ENCODE peak calls at places on chromosomes 1 and 21, in nine cellular contexts. U is activated CD4-positive, alpha-beta T cell treated with anti-CD3 and anti-CD28 coated beads, Interleukin-2, amount 10 ng/mL, durations not matched to agents 7 days and 5 days; H is NCI-H1105; G is ELR; S is uterus; K is AG10803; W is lower lobe of right lung; I is spleen; N is activated CD4-positive, alpha-beta memory T cell treated with anti-CD3 and anti-CD28 coated beads for 36 hours. Q is an unnamed sample.

GRCh38 chr1:30718091-30718635 is 5.2 kb downstream of the MATN1 start:
- DNase-seq in U (peak), K (peak), H (peak), I (peak), W (peak), G (peak), S (peak), N (peak), Q (peak)

GRCh38 chr1:95117207-95118018 is at the start of gene TLCD4:
- DNase-seq in H (peak), K (peak), I (peak), U (peak), S (peak), N (peak), G (peak), W (peak), Q (peak)

GRCh38 chr1:66533804-66534745 is at the start of gene SGIP1:
- DNase-seq in U (no peak), K (peak), H (peak), S (peak), G (peak), W (peak), N (peak), I (no peak), Q (peak)

GRCh38 chr1:26482921-26483320 is 10.7 kb downstream of the HMGN2 start:
- DNase-seq in K (peak), S (no peak), G (no peak), W (no peak), U (no peak), H (no peak), N (no peak), I (no peak), Q (no peak)

GRCh38 chr1:92599184-92599583 is 112.5 kb upstream of the GFI1 start:
- DNase-seq in S (no peak), N (no peak), I (no peak), U (no peak), K (peak), W (no peak), G (peak), H (no peak), Q (no peak)

GRCh38 chr1:117615474-117615873 is 9.6 kb downstream of the TENT5C start:
- DNase-seq in K (no peak), U (no peak), S (no peak), G (no peak), W (no peak), N (peak), H (no peak), I (peak), Q (no peak)

GRCh38 chr1:109537450-109538178 is 2.1 kb upstream of the GPR61 start:
- DNase-seq in N (no peak), K (no peak), W (no peak), I (no peak), H (no peak), G (no peak), S (no peak), U (no peak), Q (no peak)

GRCh38 chr1:35014486-35014885 is 17.3 kb downstream of the ZMYM6 start:
- DNase-seq in I (no peak), H (no peak), G (no peak), W (no peak), U (no peak), S (no peak), N (no peak), K (no peak), Q (no peak)

GRCh38 chr1:81549588-81550127 is 251.1 kb upstream of the ADGRL2 start:
- DNase-seq in N (no peak), S (no peak), K (peak), I (no peak), H (peak), U (no peak), W (no peak), G (peak), Q (no peak)

GRCh38 chr1:7470904-7471638 is 300.0 kb upstream of the VAMP3 start:
- DNase-seq in N (peak), I (no peak), W (peak), U (no peak), S (peak), H (no peak), G (peak), K (peak), Q (peak)

GRCh38 chr1:25563330-25564215 is 20.2 kb downstream of the LDLRAP1 start:
- DNase-seq in N (peak), S (no peak), U (no peak), I (peak), H (no peak), W (no peak), K (no peak), G (no peak), Q (peak)

GRCh38 chr1:59029366-59029765 is 245.5 kb upstream of the JUN start:
- DNase-seq in H (no peak), N (no peak), I (no peak), W (no peak), U (no peak), K (no peak), S (no peak), G (no peak), Q (no peak)

GRCh38 chr1:220544901-220545303 is 17.0 kb downstream of the MARK1 start:
- DNase-seq in K (peak), N (no peak), G (no peak), W (no peak), U (no peak), I (no peak), S (no peak), H (no peak), Q (no peak)

GRCh38 chr21:42103843-42104242 is 32.7 kb downstream of the UMODL1 start:
- DNase-seq in N (no peak), I (no peak), W (no peak), S (no peak), K (no peak), U (no peak), H (no peak), G (no peak), Q (no peak)

GRCh38 chr21:16418211-16418610 is 688.4 kb downstream of the USP25 start:
- DNase-seq in K (peak), W (no peak), I (no peak), H (no peak), S (no peak), G (no peak), N (no peak), U (no peak), Q (no peak)

GRCh38 chr1:107213225-107213624 is 72.4 kb downstream of the NTNG1 start:
- DNase-seq in U (no peak), H (no peak), S (no peak), N (no peak), I (no peak), W (no peak), K (no peak), G (no peak), Q (no peak)

GRCh38 chr1:205913451-205914204 is 29.6 kb downstream of the SLC26A9 start:
- DNase-seq in S (no peak), G (no peak), W (peak), N (no peak), H (no peak), U (no peak), I (no peak), K (peak), Q (peak)

GRCh38 chr21:43712268-43712942 is 6.5 kb upstream of the PDXK start:
- DNase-seq in H (no peak), I (no peak), S (no peak), U (no peak), G (peak), W (peak), N (no peak), K (peak), Q (peak)

GRCh38 chr1:162069334-162070093 is at the start of gene NOS1AP:
- DNase-seq in W (peak), G (peak), K (peak), H (peak), I (peak), S (peak), N (peak), U (peak), Q (peak)

GRCh38 chr1:115665319-115665718 is 23.5 kb downstream of the VANGL1 start:
- DNase-seq in S (no peak), K (no peak), N (no peak), H (peak), G (no peak), U (no peak), W (no peak), I (no peak), Q (no peak)

GRCh38 chr21:43720539-43721224 is 1.8 kb downstream of the PDXK start:
- DNase-seq in W (no peak), K (no peak), I (no peak), H (no peak), U (no peak), N (no peak), G (no peak), S (no peak), Q (no peak)

GRCh38 chr1:159000070-159000409 is 9.7 kb upstream of the IFI16 start:
- DNase-seq in S (no peak), W (no peak), I (no peak), N (no peak), U (no peak), G (no peak), H (no peak), K (no peak), Q (no peak)

GRCh38 chr1:116544588-116545358 is 26.1 kb downstream of the CD58 start:
- DNase-seq in H (no peak), W (no peak), N (peak), S (no peak), U (no peak), G (no peak), I (no peak), K (no peak), Q (no peak)

GRCh38 chr1:44049839-44050238 is 18.6 kb upstream of the SLC6A9 start:
- DNase-seq in N (no peak), I (no peak), S (no peak), H (no peak), G (peak), W (no peak), U (no peak), K (peak), Q (no peak)

GRCh38 chr1:108557311-108557710 is 2.6 kb upstream of the EEIG2 start:
- DNase-seq in G (no peak), S (no peak), H (no peak), I (no peak), U (no peak), W (no peak), K (no peak), N (no peak), Q (no peak)

GRCh38 chr1:3889952-3890351 is 10.1 kb downstream of the C1orf174 start:
- DNase-seq in S (no peak), K (no peak), H (no peak), G (no peak), U (no peak), W (peak), N (peak), I (peak), Q (no peak)

GRCh38 chr1:156676450-156676819 is 772 bp downstream of the NES start:
- DNase-seq in I (no peak), N (no peak), W (no peak), S (no peak), K (no peak), H (no peak), G (no peak), U (no peak), Q (no peak)

GRCh38 chr1:53545663-53546408 is 86.6 kb downstream of the DMRTB1 start:
- DNase-seq in S (peak), N (no peak), W (peak), G (no peak), I (peak), K (peak), H (no peak), U (no peak), Q (peak)

GRCh38 chr21:43667191-43667904 is 8.0 kb downstream of the RRP1B start:
- DNase-seq in I (no peak), K (peak), N (peak), G (peak), U (no peak), H (no peak), S (no peak), W (no peak), Q (no peak)

GRCh38 chr1:234476172-234476571 is 2.8 kb downstream of the TARBP1 start:
- DNase-seq in U (no peak), S (no peak), G (no peak), K (no peak), N (no peak), W (no peak), I (no peak), H (no peak), Q (no peak)

GRCh38 chr1:51558375-51558924 is 39.4 kb upstream of the EPS15 start:
- DNase-seq in H (no peak), S (no peak), N (peak), I (no peak), K (peak), U (no peak), G (peak), W (no peak), Q (no peak)

Q was measured in upper lobe of right lung.